ENCODE peak calls at places on chromosomes 11 and 22, in six cellular contexts. X, O, W, M, V and H are unnamed samples.

GRCh38 chr11:68325894-68326220 is 13.5 kb downstream of the LRP5 start:
- DNase-seq in O (no peak), M (no peak), V (no peak), W (no peak), X (no peak), H (no peak)

GRCh38 chr11:17861036-17861755 is 126.6 kb downstream of the KCNC1 start:
- DNase-seq in V (no peak), X (no peak), M (no peak), W (no peak), O (no peak), H (no peak)

GRCh38 chr22:25896098-25896497 is 154.1 kb downstream of the MYO18B start:
- DNase-seq in M (no peak), X (no peak), O (no peak), V (no peak), W (no peak), H (no peak)

GRCh38 chr22:31748490-31748889 is 1.4 kb downstream of the PRR14L start:
- DNase-seq in M (no peak), O (no peak), W (no peak), X (no peak), V (no peak), H (no peak)

GRCh38 chr11:9180784-9181183 is 84.4 kb downstream of the DENND5A start:
- DNase-seq in W (no peak), X (no peak), O (no peak), M (no peak), V (no peak), H (no peak)

GRCh38 chr22:44994399-44995281 is 15.2 kb downstream of the PHF21B start:
- DNase-seq in X (no peak), M (no peak), W (no peak), O (no peak), V (no peak), H (no peak)

GRCh38 chr11:210122-210802 is 2.8 kb downstream of the RIC8A start:
- DNase-seq in W (no peak), O (no peak), V (no peak), X (no peak), M (no peak), H (no peak)

GRCh38 chr11:117875397-117876048 is 935 bp downstream of the FXYD6 start:
- DNase-seq in V (no peak), W (no peak), M (no peak), O (no peak), X (peak; percentile 63), H (no peak)

GRCh38 chr11:133835258-133836075 is 9.8 kb downstream of the SPATA19 start:
- DNase-seq in V (no peak), X (peak; percentile 70), O (no peak), M (peak; percentile 52), W (peak; percentile 11), H (no peak)

GRCh38 chr11:85431319-85431718 is 195.8 kb downstream of the DLG2 start:
- DNase-seq in W (no peak), V (no peak), X (no peak), M (no peak), O (no peak), H (no peak)

GRCh38 chr11:12200359-12201015 is 90.1 kb downstream of the MICAL2 start:
- DNase-seq in M (no peak), O (no peak), X (no peak), V (no peak), W (peak; percentile 34), H (peak; percentile 29)

GRCh38 chr11:84833488-84834086 is 793.6 kb downstream of the DLG2 start:
- DNase-seq in W (no peak), X (no peak), O (no peak), M (no peak), V (no peak), H (peak; percentile 20)

GRCh38 chr22:37860796-37861421 is 11.7 kb downstream of the EIF3L start:
- DNase-seq in V (no peak), O (no peak), X (no peak), W (no peak), M (no peak), H (no peak)

GRCh38 chr11:113613619-113614018 is 92.5 kb downstream of the TMPRSS5 start:
- DNase-seq in M (no peak), O (no peak), X (no peak), W (no peak), V (no peak), H (no peak)

GRCh38 chr11:1486054-1486825 is at the start of gene MOB2:
- DNase-seq in M (peak; percentile 83), V (no peak), W (no peak), O (no peak), X (no peak), H (peak; percentile 62)

GRCh38 chr11:101862410-101863233 is 52.2 kb upstream of the CEP126 start:
- DNase-seq in M (peak; percentile 37), O (no peak), V (no peak), W (no peak), X (no peak), H (no peak)

GRCh38 chr22:20738394-20739089 is 35.4 kb upstream of the SERPIND1 start:
- DNase-seq in M (no peak), X (no peak), W (no peak), O (no peak), V (no peak), H (no peak)

GRCh38 chr11:111001986-111002616 is 243.4 kb upstream of the POU2AF2 start:
- DNase-seq in O (no peak), X (no peak), V (no peak), M (no peak), W (no peak), H (no peak)

GRCh38 chr11:64237484-64237951 is 3.1 kb downstream of the VEGFB start:
- DNase-seq in O (peak; percentile 71), W (no peak), M (peak; percentile 83), V (no peak), X (no peak), H (peak; percentile 92)

GRCh38 chr22:35128637-35129036 is 62.7 kb downstream of the ISX start:
- DNase-seq in V (no peak), W (no peak), X (no peak), O (no peak), M (no peak), H (no peak)

GRCh38 chr22:25167834-25168601 is 31.6 kb upstream of the CRYBB3 start:
- DNase-seq in M (peak; percentile 30), W (no peak), O (no peak), X (no peak), V (no peak), H (no peak)

GRCh38 chr11:119370486-119371046 is 10.9 kb downstream of the USP2 start:
- DNase-seq in O (no peak), W (no peak), V (no peak), X (no peak), M (no peak), H (peak; percentile 65)

GRCh38 chr11:1851437-1852180 is 1.3 kb upstream of the LSP1 start:
- DNase-seq in X (no peak), O (no peak), V (no peak), W (no peak), M (no peak), H (no peak)

GRCh38 chr11:130124096-130124495 is 35.5 kb upstream of the ST14 start:
- DNase-seq in X (no peak), M (peak; percentile 72), V (no peak), W (no peak), O (no peak), H (no peak)

GRCh38 chr11:34620820-34621792 is at the start of gene EHF:
- DNase-seq in M (peak; percentile 73), X (no peak), V (no peak), O (no peak), W (no peak), H (peak; percentile 79)

GRCh38 chr22:49670610-49671330 is 156.9 kb downstream of the BRD1 start:
- DNase-seq in W (no peak), O (peak; percentile 44), X (peak; percentile 69), V (no peak), M (no peak), H (no peak)

GRCh38 chr11:34331329-34331728 is 26.5 kb downstream of the ABTB2 start:
- DNase-seq in V (no peak), X (no peak), M (no peak), W (no peak), O (no peak), H (no peak)

GRCh38 chr11:85758026-85758425 is 52.9 kb downstream of the SYTL2 start:
- DNase-seq in O (no peak), V (no peak), X (no peak), W (no peak), M (no peak), H (no peak)

GRCh38 chr11:3156282-3156660 is 8.8 kb downstream of the OSBPL5 start:
- DNase-seq in O (no peak), M (no peak), W (no peak), V (no peak), X (no peak), H (peak; percentile 29)

GRCh38 chr11:68956142-68956541 is 24.6 kb downstream of the MRGPRD start:
- DNase-seq in M (no peak), W (no peak), O (no peak), V (no peak), X (no peak), H (no peak)

GRCh38 chr11:27201454-27202302 is 161.1 kb downstream of the BBOX1 start:
- DNase-seq in X (no peak), V (no peak), M (peak; percentile 88), W (peak; percentile 69), O (peak; percentile 90), H (peak; percentile 99)

GRCh38 chr22:37329239-37330140 is 47.2 kb downstream of the CYTH4 start:
- DNase-seq in M (no peak), V (no peak), X (no peak), W (no peak), O (no peak), H (no peak)

GRCh38 chr11:119885067-119885466 is 156.1 kb upstream of the NECTIN1 start:
- DNase-seq in M (no peak), V (no peak), W (no peak), O (no peak), X (no peak), H (no peak)

GRCh38 chr11:104433751-104434150 is 269.8 kb upstream of the PDGFD start:
- DNase-seq in X (no peak), M (no peak), V (no peak), W (no peak), O (no peak), H (no peak)

GRCh38 chr22:22667966-22668880 is 23.8 kb downstream of the GGTLC2 start:
- DNase-seq in X (no peak), M (no peak), O (no peak), V (no peak), W (no peak), H (no peak)

GRCh38 chr11:37450613-37451012 is 852.6 kb upstream of the RAG2 start:
- DNase-seq in V (no peak), O (no peak), W (no peak), X (no peak), M (no peak), H (no peak)

GRCh38 chr22:49206281-49206680 is 621.4 kb downstream of the BRD1 start:
- DNase-seq in M (no peak), O (no peak), V (no peak), W (no peak), X (peak; percentile 22), H (no peak)

GRCh38 chr22:26429458-26430238 is 588 bp downstream of the ASPHD2 start:
- DNase-seq in V (no peak), O (no peak), M (no peak), X (no peak), W (no peak), H (peak; percentile 35)

GRCh38 chr22:38549106-38549884 is 20.7 kb downstream of the DMC1 start:
- DNase-seq in X (no peak), M (peak; percentile 42), O (no peak), V (no peak), W (no peak), H (no peak)

GRCh38 chr11:131121934-131122333 is 205.7 kb upstream of the SNX19 start:
- DNase-seq in X (no peak), V (no peak), O (no peak), M (no peak), W (no peak), H (no peak)